ENCODE peak calls at places on chromosomes 3 and 15, in nine cellular contexts. One of them, this sample, is unnamed.

GRCh38 chr15:96554541-96554940 is 224.0 kb downstream of the NR2F2 start:
- DNase-seq in activated CD8-positive, alpha-beta T cell treated with anti-CD3 and anti-CD28 coated beads, Interleukin-2, amount 10 ng/mL, durations not matched to agents 7 days and 5 days: no peak
- DNase-seq in foreskin fibroblast: no peak
- DNase-seq in EH: no peak
- DNase-seq in KBM-7: no peak
- DNase-seq in GM04503: no peak
- DNase-seq in stimulated activated CD8-positive, alpha-beta memory T cell treated with anti-CD3 and anti-CD28 coated beads, Interleukin-15, amount 100 ng/mL, for 24 hours: no peak
- DNase-seq in hippocampal formation: no peak
- DNase-seq in activated T-cell treated with anti-CD3 and anti-CD28 coated beads, Interleukin-2, amount 50 U/mL, for 4 hours: no peak
- DNase-seq in this sample: no peak

GRCh38 chr15:75785771-75786563 is 57.3 kb upstream of the UBE2Q2 start:
- DNase-seq in activated CD8-positive, alpha-beta T cell treated with anti-CD3 and anti-CD28 coated beads, Interleukin-2, amount 10 ng/mL, durations not matched to agents 7 days and 5 days: no peak
- DNase-seq in foreskin fibroblast: peak
- DNase-seq in EH: peak
- DNase-seq in KBM-7: peak
- DNase-seq in GM04503: no peak
- DNase-seq in stimulated activated CD8-positive, alpha-beta memory T cell treated with anti-CD3 and anti-CD28 coated beads, Interleukin-15, amount 100 ng/mL, for 24 hours: no peak
- DNase-seq in hippocampal formation: no peak
- DNase-seq in activated T-cell treated with anti-CD3 and anti-CD28 coated beads, Interleukin-2, amount 50 U/mL, for 4 hours: no peak
- DNase-seq in this sample: no peak

GRCh38 chr3:154421067-154421466 is 8.9 kb downstream of the GPR149 start:
- DNase-seq in activated CD8-positive, alpha-beta T cell treated with anti-CD3 and anti-CD28 coated beads, Interleukin-2, amount 10 ng/mL, durations not matched to agents 7 days and 5 days: peak
- DNase-seq in foreskin fibroblast: peak
- DNase-seq in EH: peak
- DNase-seq in KBM-7: peak
- DNase-seq in GM04503: no peak
- DNase-seq in stimulated activated CD8-positive, alpha-beta memory T cell treated with anti-CD3 and anti-CD28 coated beads, Interleukin-15, amount 100 ng/mL, for 24 hours: no peak
- DNase-seq in hippocampal formation: no peak
- DNase-seq in activated T-cell treated with anti-CD3 and anti-CD28 coated beads, Interleukin-2, amount 50 U/mL, for 4 hours: no peak
- DNase-seq in this sample: no peak

GRCh38 chr3:131163-131889 is 65.2 kb upstream of the CHL1 start:
- DNase-seq in activated CD8-positive, alpha-beta T cell treated with anti-CD3 and anti-CD28 coated beads, Interleukin-2, amount 10 ng/mL, durations not matched to agents 7 days and 5 days: no peak
- DNase-seq in foreskin fibroblast: no peak
- DNase-seq in EH: no peak
- DNase-seq in KBM-7: no peak
- DNase-seq in GM04503: no peak
- DNase-seq in stimulated activated CD8-positive, alpha-beta memory T cell treated with anti-CD3 and anti-CD28 coated beads, Interleukin-15, amount 100 ng/mL, for 24 hours: no peak
- DNase-seq in hippocampal formation: no peak
- DNase-seq in activated T-cell treated with anti-CD3 and anti-CD28 coated beads, Interleukin-2, amount 50 U/mL, for 4 hours: no peak
- DNase-seq in this sample: no peak

GRCh38 chr15:69784808-69785550 is 312.7 kb downstream of the TLE3 start:
- DNase-seq in activated CD8-positive, alpha-beta T cell treated with anti-CD3 and anti-CD28 coated beads, Interleukin-2, amount 10 ng/mL, durations not matched to agents 7 days and 5 days: no peak
- DNase-seq in foreskin fibroblast: peak
- DNase-seq in EH: peak
- DNase-seq in KBM-7: no peak
- DNase-seq in GM04503: no peak
- DNase-seq in stimulated activated CD8-positive, alpha-beta memory T cell treated with anti-CD3 and anti-CD28 coated beads, Interleukin-15, amount 100 ng/mL, for 24 hours: no peak
- DNase-seq in hippocampal formation: no peak
- DNase-seq in activated T-cell treated with anti-CD3 and anti-CD28 coated beads, Interleukin-2, amount 50 U/mL, for 4 hours: no peak
- DNase-seq in this sample: no peak

GRCh38 chr15:85780586-85780985 is 14.1 kb downstream of the KLHL25 start:
- DNase-seq in activated CD8-positive, alpha-beta T cell treated with anti-CD3 and anti-CD28 coated beads, Interleukin-2, amount 10 ng/mL, durations not matched to agents 7 days and 5 days: no peak
- DNase-seq in foreskin fibroblast: peak
- DNase-seq in EH: no peak
- DNase-seq in KBM-7: no peak
- DNase-seq in GM04503: no peak
- DNase-seq in stimulated activated CD8-positive, alpha-beta memory T cell treated with anti-CD3 and anti-CD28 coated beads, Interleukin-15, amount 100 ng/mL, for 24 hours: no peak
- DNase-seq in hippocampal formation: no peak
- DNase-seq in activated T-cell treated with anti-CD3 and anti-CD28 coated beads, Interleukin-2, amount 50 U/mL, for 4 hours: no peak
- DNase-seq in this sample: no peak

GRCh38 chr3:99714146-99714545 is 75.8 kb downstream of the COL8A1 start:
- DNase-seq in activated CD8-positive, alpha-beta T cell treated with anti-CD3 and anti-CD28 coated beads, Interleukin-2, amount 10 ng/mL, durations not matched to agents 7 days and 5 days: no peak
- DNase-seq in foreskin fibroblast: peak
- DNase-seq in EH: peak
- DNase-seq in KBM-7: no peak
- DNase-seq in GM04503: peak
- DNase-seq in stimulated activated CD8-positive, alpha-beta memory T cell treated with anti-CD3 and anti-CD28 coated beads, Interleukin-15, amount 100 ng/mL, for 24 hours: no peak
- DNase-seq in hippocampal formation: no peak
- DNase-seq in activated T-cell treated with anti-CD3 and anti-CD28 coated beads, Interleukin-2, amount 50 U/mL, for 4 hours: no peak
- DNase-seq in this sample: no peak

GRCh38 chr3:185552358-185552877 is at the start of gene LIPH:
- DNase-seq in activated CD8-positive, alpha-beta T cell treated with anti-CD3 and anti-CD28 coated beads, Interleukin-2, amount 10 ng/mL, durations not matched to agents 7 days and 5 days: no peak
- DNase-seq in foreskin fibroblast: peak
- DNase-seq in EH: peak
- DNase-seq in KBM-7: peak
- DNase-seq in GM04503: no peak
- DNase-seq in stimulated activated CD8-positive, alpha-beta memory T cell treated with anti-CD3 and anti-CD28 coated beads, Interleukin-15, amount 100 ng/mL, for 24 hours: no peak
- DNase-seq in hippocampal formation: no peak
- DNase-seq in activated T-cell treated with anti-CD3 and anti-CD28 coated beads, Interleukin-2, amount 50 U/mL, for 4 hours: no peak
- DNase-seq in this sample: no peak

GRCh38 chr3:129918461-129918860 is 24.9 kb upstream of the TMCC1 start:
- DNase-seq in activated CD8-positive, alpha-beta T cell treated with anti-CD3 and anti-CD28 coated beads, Interleukin-2, amount 10 ng/mL, durations not matched to agents 7 days and 5 days: no peak
- DNase-seq in foreskin fibroblast: no peak
- DNase-seq in EH: no peak
- DNase-seq in KBM-7: no peak
- DNase-seq in GM04503: no peak
- DNase-seq in stimulated activated CD8-positive, alpha-beta memory T cell treated with anti-CD3 and anti-CD28 coated beads, Interleukin-15, amount 100 ng/mL, for 24 hours: no peak
- DNase-seq in hippocampal formation: peak
- DNase-seq in activated T-cell treated with anti-CD3 and anti-CD28 coated beads, Interleukin-2, amount 50 U/mL, for 4 hours: no peak
- DNase-seq in this sample: no peak

GRCh38 chr3:149085828-149086231 is 503 bp downstream of the HLTF start:
- DNase-seq in activated CD8-positive, alpha-beta T cell treated with anti-CD3 and anti-CD28 coated beads, Interleukin-2, amount 10 ng/mL, durations not matched to agents 7 days and 5 days: peak
- DNase-seq in foreskin fibroblast: peak
- DNase-seq in EH: peak
- DNase-seq in KBM-7: peak
- DNase-seq in GM04503: no peak
- DNase-seq in stimulated activated CD8-positive, alpha-beta memory T cell treated with anti-CD3 and anti-CD28 coated beads, Interleukin-15, amount 100 ng/mL, for 24 hours: peak
- DNase-seq in hippocampal formation: peak
- DNase-seq in activated T-cell treated with anti-CD3 and anti-CD28 coated beads, Interleukin-2, amount 50 U/mL, for 4 hours: peak
- DNase-seq in this sample: no peak

GRCh38 chr15:39598958-39599845 is 18.3 kb downstream of the THBS1 start:
- DNase-seq in activated CD8-positive, alpha-beta T cell treated with anti-CD3 and anti-CD28 coated beads, Interleukin-2, amount 10 ng/mL, durations not matched to agents 7 days and 5 days: no peak
- DNase-seq in foreskin fibroblast: peak
- DNase-seq in EH: peak
- DNase-seq in KBM-7: no peak
- DNase-seq in GM04503: peak
- DNase-seq in stimulated activated CD8-positive, alpha-beta memory T cell treated with anti-CD3 and anti-CD28 coated beads, Interleukin-15, amount 100 ng/mL, for 24 hours: no peak
- DNase-seq in hippocampal formation: no peak
- DNase-seq in activated T-cell treated with anti-CD3 and anti-CD28 coated beads, Interleukin-2, amount 50 U/mL, for 4 hours: no peak
- DNase-seq in this sample: no peak

GRCh38 chr3:176561826-176562225 is 635.5 kb downstream of the TBL1XR1 start:
- DNase-seq in activated CD8-positive, alpha-beta T cell treated with anti-CD3 and anti-CD28 coated beads, Interleukin-2, amount 10 ng/mL, durations not matched to agents 7 days and 5 days: no peak
- DNase-seq in foreskin fibroblast: no peak
- DNase-seq in EH: no peak
- DNase-seq in KBM-7: no peak
- DNase-seq in GM04503: no peak
- DNase-seq in stimulated activated CD8-positive, alpha-beta memory T cell treated with anti-CD3 and anti-CD28 coated beads, Interleukin-15, amount 100 ng/mL, for 24 hours: no peak
- DNase-seq in hippocampal formation: no peak
- DNase-seq in activated T-cell treated with anti-CD3 and anti-CD28 coated beads, Interleukin-2, amount 50 U/mL, for 4 hours: no peak
- DNase-seq in this sample: no peak

GRCh38 chr15:40443255-40443654 is 2.5 kb downstream of the BAHD1 start:
- DNase-seq in activated CD8-positive, alpha-beta T cell treated with anti-CD3 and anti-CD28 coated beads, Interleukin-2, amount 10 ng/mL, durations not matched to agents 7 days and 5 days: no peak
- DNase-seq in foreskin fibroblast: no peak
- DNase-seq in EH: no peak
- DNase-seq in KBM-7: no peak
- DNase-seq in GM04503: no peak
- DNase-seq in stimulated activated CD8-positive, alpha-beta memory T cell treated with anti-CD3 and anti-CD28 coated beads, Interleukin-15, amount 100 ng/mL, for 24 hours: no peak
- DNase-seq in hippocampal formation: no peak
- DNase-seq in activated T-cell treated with anti-CD3 and anti-CD28 coated beads, Interleukin-2, amount 50 U/mL, for 4 hours: no peak
- DNase-seq in this sample: no peak

GRCh38 chr3:136792931-136793330 is 26.0 kb upstream of the SLC35G2 start:
- DNase-seq in activated CD8-positive, alpha-beta T cell treated with anti-CD3 and anti-CD28 coated beads, Interleukin-2, amount 10 ng/mL, durations not matched to agents 7 days and 5 days: no peak
- DNase-seq in foreskin fibroblast: no peak
- DNase-seq in EH: no peak
- DNase-seq in KBM-7: peak
- DNase-seq in GM04503: no peak
- DNase-seq in stimulated activated CD8-positive, alpha-beta memory T cell treated with anti-CD3 and anti-CD28 coated beads, Interleukin-15, amount 100 ng/mL, for 24 hours: no peak
- DNase-seq in hippocampal formation: no peak
- DNase-seq in activated T-cell treated with anti-CD3 and anti-CD28 coated beads, Interleukin-2, amount 50 U/mL, for 4 hours: no peak
- DNase-seq in this sample: no peak

GRCh38 chr3:155418426-155418825 is 124.9 kb upstream of the STRIT1 start:
- DNase-seq in activated CD8-positive, alpha-beta T cell treated with anti-CD3 and anti-CD28 coated beads, Interleukin-2, amount 10 ng/mL, durations not matched to agents 7 days and 5 days: no peak
- DNase-seq in foreskin fibroblast: peak
- DNase-seq in EH: no peak
- DNase-seq in KBM-7: no peak
- DNase-seq in GM04503: no peak
- DNase-seq in stimulated activated CD8-positive, alpha-beta memory T cell treated with anti-CD3 and anti-CD28 coated beads, Interleukin-15, amount 100 ng/mL, for 24 hours: no peak
- DNase-seq in hippocampal formation: no peak
- DNase-seq in activated T-cell treated with anti-CD3 and anti-CD28 coated beads, Interleukin-2, amount 50 U/mL, for 4 hours: no peak
- DNase-seq in this sample: no peak

GRCh38 chr15:81813215-81813614 is 232.6 kb downstream of the MEX3B start:
- DNase-seq in activated CD8-positive, alpha-beta T cell treated with anti-CD3 and anti-CD28 coated beads, Interleukin-2, amount 10 ng/mL, durations not matched to agents 7 days and 5 days: no peak
- DNase-seq in foreskin fibroblast: no peak
- DNase-seq in EH: peak
- DNase-seq in KBM-7: peak
- DNase-seq in GM04503: no peak
- DNase-seq in stimulated activated CD8-positive, alpha-beta memory T cell treated with anti-CD3 and anti-CD28 coated beads, Interleukin-15, amount 100 ng/mL, for 24 hours: no peak
- DNase-seq in hippocampal formation: no peak
- DNase-seq in activated T-cell treated with anti-CD3 and anti-CD28 coated beads, Interleukin-2, amount 50 U/mL, for 4 hours: no peak
- DNase-seq in this sample: no peak

GRCh38 chr3:195082811-195083210 is 188.1 kb downstream of the XXYLT1 start:
- DNase-seq in activated CD8-positive, alpha-beta T cell treated with anti-CD3 and anti-CD28 coated beads, Interleukin-2, amount 10 ng/mL, durations not matched to agents 7 days and 5 days: no peak
- DNase-seq in foreskin fibroblast: no peak
- DNase-seq in EH: no peak
- DNase-seq in KBM-7: no peak
- DNase-seq in GM04503: no peak
- DNase-seq in stimulated activated CD8-positive, alpha-beta memory T cell treated with anti-CD3 and anti-CD28 coated beads, Interleukin-15, amount 100 ng/mL, for 24 hours: no peak
- DNase-seq in hippocampal formation: no peak
- DNase-seq in activated T-cell treated with anti-CD3 and anti-CD28 coated beads, Interleukin-2, amount 50 U/mL, for 4 hours: no peak
- DNase-seq in this sample: no peak

GRCh38 chr3:140391041-140391440 is 286.8 kb upstream of the TRIM42 start:
- DNase-seq in activated CD8-positive, alpha-beta T cell treated with anti-CD3 and anti-CD28 coated beads, Interleukin-2, amount 10 ng/mL, durations not matched to agents 7 days and 5 days: no peak
- DNase-seq in foreskin fibroblast: no peak
- DNase-seq in EH: no peak
- DNase-seq in KBM-7: no peak
- DNase-seq in GM04503: no peak
- DNase-seq in stimulated activated CD8-positive, alpha-beta memory T cell treated with anti-CD3 and anti-CD28 coated beads, Interleukin-15, amount 100 ng/mL, for 24 hours: no peak
- DNase-seq in hippocampal formation: no peak
- DNase-seq in activated T-cell treated with anti-CD3 and anti-CD28 coated beads, Interleukin-2, amount 50 U/mL, for 4 hours: no peak
- DNase-seq in this sample: no peak

GRCh38 chr3:113626513-113627371 is 69.7 kb downstream of the USF3 start:
- DNase-seq in activated CD8-positive, alpha-beta T cell treated with anti-CD3 and anti-CD28 coated beads, Interleukin-2, amount 10 ng/mL, durations not matched to agents 7 days and 5 days: peak
- DNase-seq in foreskin fibroblast: peak
- DNase-seq in EH: peak
- DNase-seq in KBM-7: peak
- DNase-seq in GM04503: no peak
- DNase-seq in stimulated activated CD8-positive, alpha-beta memory T cell treated with anti-CD3 and anti-CD28 coated beads, Interleukin-15, amount 100 ng/mL, for 24 hours: no peak
- DNase-seq in hippocampal formation: peak
- DNase-seq in activated T-cell treated with anti-CD3 and anti-CD28 coated beads, Interleukin-2, amount 50 U/mL, for 4 hours: no peak
- DNase-seq in this sample: peak

GRCh38 chr15:75127186-75127585 is 74.5 kb upstream of the C15orf39 start:
- DNase-seq in activated CD8-positive, alpha-beta T cell treated with anti-CD3 and anti-CD28 coated beads, Interleukin-2, amount 10 ng/mL, durations not matched to agents 7 days and 5 days: no peak
- DNase-seq in foreskin fibroblast: no peak
- DNase-seq in EH: peak
- DNase-seq in KBM-7: no peak
- DNase-seq in GM04503: no peak
- DNase-seq in stimulated activated CD8-positive, alpha-beta memory T cell treated with anti-CD3 and anti-CD28 coated beads, Interleukin-15, amount 100 ng/mL, for 24 hours: no peak
- DNase-seq in hippocampal formation: no peak
- DNase-seq in activated T-cell treated with anti-CD3 and anti-CD28 coated beads, Interleukin-2, amount 50 U/mL, for 4 hours: no peak
- DNase-seq in this sample: no peak

GRCh38 chr3:72938471-72939265 is 50.8 kb downstream of the GXYLT2 start:
- DNase-seq in activated CD8-positive, alpha-beta T cell treated with anti-CD3 and anti-CD28 coated beads, Interleukin-2, amount 10 ng/mL, durations not matched to agents 7 days and 5 days: peak
- DNase-seq in foreskin fibroblast: peak
- DNase-seq in EH: peak
- DNase-seq in KBM-7: peak
- DNase-seq in GM04503: peak
- DNase-seq in stimulated activated CD8-positive, alpha-beta memory T cell treated with anti-CD3 and anti-CD28 coated beads, Interleukin-15, amount 100 ng/mL, for 24 hours: no peak
- DNase-seq in hippocampal formation: peak
- DNase-seq in activated T-cell treated with anti-CD3 and anti-CD28 coated beads, Interleukin-2, amount 50 U/mL, for 4 hours: no peak
- DNase-seq in this sample: no peak

GRCh38 chr3:108441081-108441507 is 69.3 kb downstream of the MYH15 start:
- DNase-seq in activated CD8-positive, alpha-beta T cell treated with anti-CD3 and anti-CD28 coated beads, Interleukin-2, amount 10 ng/mL, durations not matched to agents 7 days and 5 days: no peak
- DNase-seq in foreskin fibroblast: peak
- DNase-seq in EH: peak
- DNase-seq in KBM-7: no peak
- DNase-seq in GM04503: no peak
- DNase-seq in stimulated activated CD8-positive, alpha-beta memory T cell treated with anti-CD3 and anti-CD28 coated beads, Interleukin-15, amount 100 ng/mL, for 24 hours: no peak
- DNase-seq in hippocampal formation: no peak
- DNase-seq in activated T-cell treated with anti-CD3 and anti-CD28 coated beads, Interleukin-2, amount 50 U/mL, for 4 hours: no peak
- DNase-seq in this sample: no peak

GRCh38 chr15:59237854-59238252 is 31.2 kb downstream of the LDHAL6B start:
- DNase-seq in activated CD8-positive, alpha-beta T cell treated with anti-CD3 and anti-CD28 coated beads, Interleukin-2, amount 10 ng/mL, durations not matched to agents 7 days and 5 days: no peak
- DNase-seq in foreskin fibroblast: peak
- DNase-seq in EH: no peak
- DNase-seq in KBM-7: no peak
- DNase-seq in GM04503: no peak
- DNase-seq in stimulated activated CD8-positive, alpha-beta memory T cell treated with anti-CD3 and anti-CD28 coated beads, Interleukin-15, amount 100 ng/mL, for 24 hours: no peak
- DNase-seq in hippocampal formation: no peak
- DNase-seq in activated T-cell treated with anti-CD3 and anti-CD28 coated beads, Interleukin-2, amount 50 U/mL, for 4 hours: no peak
- DNase-seq in this sample: no peak

GRCh38 chr3:29609007-29609805 is 328.3 kb downstream of the RBMS3 start:
- DNase-seq in activated CD8-positive, alpha-beta T cell treated with anti-CD3 and anti-CD28 coated beads, Interleukin-2, amount 10 ng/mL, durations not matched to agents 7 days and 5 days: no peak
- DNase-seq in foreskin fibroblast: no peak
- DNase-seq in EH: no peak
- DNase-seq in KBM-7: no peak
- DNase-seq in GM04503: no peak
- DNase-seq in stimulated activated CD8-positive, alpha-beta memory T cell treated with anti-CD3 and anti-CD28 coated beads, Interleukin-15, amount 100 ng/mL, for 24 hours: no peak
- DNase-seq in hippocampal formation: no peak
- DNase-seq in activated T-cell treated with anti-CD3 and anti-CD28 coated beads, Interleukin-2, amount 50 U/mL, for 4 hours: no peak
- DNase-seq in this sample: no peak

GRCh38 chr15:75775296-75776074 is 62.8 kb upstream of the CSPG4 start:
- DNase-seq in activated CD8-positive, alpha-beta T cell treated with anti-CD3 and anti-CD28 coated beads, Interleukin-2, amount 10 ng/mL, durations not matched to agents 7 days and 5 days: no peak
- DNase-seq in foreskin fibroblast: no peak
- DNase-seq in EH: no peak
- DNase-seq in KBM-7: no peak
- DNase-seq in GM04503: no peak
- DNase-seq in stimulated activated CD8-positive, alpha-beta memory T cell treated with anti-CD3 and anti-CD28 coated beads, Interleukin-15, amount 100 ng/mL, for 24 hours: no peak
- DNase-seq in hippocampal formation: no peak
- DNase-seq in activated T-cell treated with anti-CD3 and anti-CD28 coated beads, Interleukin-2, amount 50 U/mL, for 4 hours: no peak
- DNase-seq in this sample: no peak

GRCh38 chr15:88690331-88690730 is 51.5 kb downstream of the ISG20 start:
- DNase-seq in activated CD8-positive, alpha-beta T cell treated with anti-CD3 and anti-CD28 coated beads, Interleukin-2, amount 10 ng/mL, durations not matched to agents 7 days and 5 days: no peak
- DNase-seq in foreskin fibroblast: no peak
- DNase-seq in EH: peak
- DNase-seq in KBM-7: no peak
- DNase-seq in GM04503: no peak
- DNase-seq in stimulated activated CD8-positive, alpha-beta memory T cell treated with anti-CD3 and anti-CD28 coated beads, Interleukin-15, amount 100 ng/mL, for 24 hours: no peak
- DNase-seq in hippocampal formation: peak
- DNase-seq in activated T-cell treated with anti-CD3 and anti-CD28 coated beads, Interleukin-2, amount 50 U/mL, for 4 hours: no peak
- DNase-seq in this sample: no peak

GRCh38 chr15:86002444-86002843 is 77.2 kb upstream of the AGBL1 start:
- DNase-seq in activated CD8-positive, alpha-beta T cell treated with anti-CD3 and anti-CD28 coated beads, Interleukin-2, amount 10 ng/mL, durations not matched to agents 7 days and 5 days: no peak
- DNase-seq in foreskin fibroblast: no peak
- DNase-seq in EH: no peak
- DNase-seq in KBM-7: no peak
- DNase-seq in GM04503: no peak
- DNase-seq in stimulated activated CD8-positive, alpha-beta memory T cell treated with anti-CD3 and anti-CD28 coated beads, Interleukin-15, amount 100 ng/mL, for 24 hours: no peak
- DNase-seq in hippocampal formation: no peak
- DNase-seq in activated T-cell treated with anti-CD3 and anti-CD28 coated beads, Interleukin-2, amount 50 U/mL, for 4 hours: no peak
- DNase-seq in this sample: no peak

GRCh38 chr3:153252963-153253362 is 90.9 kb downstream of the RAP2B start:
- DNase-seq in activated CD8-positive, alpha-beta T cell treated with anti-CD3 and anti-CD28 coated beads, Interleukin-2, amount 10 ng/mL, durations not matched to agents 7 days and 5 days: no peak
- DNase-seq in foreskin fibroblast: peak
- DNase-seq in EH: peak
- DNase-seq in KBM-7: no peak
- DNase-seq in GM04503: no peak
- DNase-seq in stimulated activated CD8-positive, alpha-beta memory T cell treated with anti-CD3 and anti-CD28 coated beads, Interleukin-15, amount 100 ng/mL, for 24 hours: no peak
- DNase-seq in hippocampal formation: no peak
- DNase-seq in activated T-cell treated with anti-CD3 and anti-CD28 coated beads, Interleukin-2, amount 50 U/mL, for 4 hours: no peak
- DNase-seq in this sample: no peak

GRCh38 chr15:64045774-64046346 is 425 bp downstream of the DAPK2 start:
- DNase-seq in activated CD8-positive, alpha-beta T cell treated with anti-CD3 and anti-CD28 coated beads, Interleukin-2, amount 10 ng/mL, durations not matched to agents 7 days and 5 days: peak
- DNase-seq in foreskin fibroblast: no peak
- DNase-seq in EH: peak
- DNase-seq in KBM-7: no peak
- DNase-seq in GM04503: no peak
- DNase-seq in stimulated activated CD8-positive, alpha-beta memory T cell treated with anti-CD3 and anti-CD28 coated beads, Interleukin-15, amount 100 ng/mL, for 24 hours: no peak
- DNase-seq in hippocampal formation: no peak
- DNase-seq in activated T-cell treated with anti-CD3 and anti-CD28 coated beads, Interleukin-2, amount 50 U/mL, for 4 hours: no peak
- DNase-seq in this sample: no peak

GRCh38 chr3:100437879-100438622 is 36.7 kb downstream of the LNP1 start:
- DNase-seq in activated CD8-positive, alpha-beta T cell treated with anti-CD3 and anti-CD28 coated beads, Interleukin-2, amount 10 ng/mL, durations not matched to agents 7 days and 5 days: no peak
- DNase-seq in foreskin fibroblast: no peak
- DNase-seq in EH: no peak
- DNase-seq in KBM-7: no peak
- DNase-seq in GM04503: no peak
- DNase-seq in stimulated activated CD8-positive, alpha-beta memory T cell treated with anti-CD3 and anti-CD28 coated beads, Interleukin-15, amount 100 ng/mL, for 24 hours: no peak
- DNase-seq in hippocampal formation: no peak
- DNase-seq in activated T-cell treated with anti-CD3 and anti-CD28 coated beads, Interleukin-2, amount 50 U/mL, for 4 hours: no peak
- DNase-seq in this sample: no peak

GRCh38 chr3:112327371-112327951 is 5.5 kb upstream of the CD200 start:
- DNase-seq in activated CD8-positive, alpha-beta T cell treated with anti-CD3 and anti-CD28 coated beads, Interleukin-2, amount 10 ng/mL, durations not matched to agents 7 days and 5 days: peak
- DNase-seq in foreskin fibroblast: peak
- DNase-seq in EH: peak
- DNase-seq in KBM-7: peak
- DNase-seq in GM04503: no peak
- DNase-seq in stimulated activated CD8-positive, alpha-beta memory T cell treated with anti-CD3 and anti-CD28 coated beads, Interleukin-15, amount 100 ng/mL, for 24 hours: no peak
- DNase-seq in hippocampal formation: peak
- DNase-seq in activated T-cell treated with anti-CD3 and anti-CD28 coated beads, Interleukin-2, amount 50 U/mL, for 4 hours: no peak
- DNase-seq in this sample: no peak

This sample was measured in dorsolateral prefrontal cortex.